ENCODE peak calls at places on chromosomes 5 and 9, in eight cellular contexts. One of them, this sample, is unnamed.
A peak's percentile ranks its signal among the peaks of the same experiment; 100 is the strongest.

GRCh38 chr5:38226091-38226490 is 32.3 kb upstream of the EGFLAM start:
- DNase-seq in K562: no peak
- DNase-seq in HCT116: no peak
- DNase-seq in endothelial cell of umbilical vein: no peak
- DNase-seq in SK-N-SH: no peak
- DNase-seq in HepG2: no peak
- DNase-seq in H1: no peak
- DNase-seq in GM12878: no peak
- DNase-seq in this sample: no peak

GRCh38 chr5:79962580-79963222 is 28.4 kb downstream of the MTX3 start:
- DNase-seq in K562: peak; percentile 16
- DNase-seq in HCT116: no peak
- DNase-seq in endothelial cell of umbilical vein: no peak
- DNase-seq in SK-N-SH: no peak
- DNase-seq in HepG2: no peak
- DNase-seq in H1: no peak
- DNase-seq in GM12878: no peak
- DNase-seq in this sample: no peak

GRCh38 chr5:110354341-110354740 is 372.1 kb downstream of the TMEM232 start:
- DNase-seq in K562: no peak
- DNase-seq in HCT116: no peak
- DNase-seq in endothelial cell of umbilical vein: no peak
- DNase-seq in SK-N-SH: no peak
- DNase-seq in HepG2: no peak
- DNase-seq in H1: no peak
- DNase-seq in GM12878: no peak
- DNase-seq in this sample: no peak

GRCh38 chr9:83622814-83623633 is at the start of gene IDNK:
- DNase-seq in K562: peak; percentile 63
- DNase-seq in HCT116: peak; percentile 10
- DNase-seq in endothelial cell of umbilical vein: peak; percentile 53
- DNase-seq in SK-N-SH: peak; percentile 89
- DNase-seq in HepG2: peak; percentile 67
- DNase-seq in H1: no peak
- DNase-seq in GM12878: no peak
- DNase-seq in this sample: no peak

GRCh38 chr5:154947778-154948177 is 6.9 kb downstream of the MRPL22 start:
- DNase-seq in K562: no peak
- DNase-seq in HCT116: no peak
- DNase-seq in endothelial cell of umbilical vein: no peak
- DNase-seq in SK-N-SH: no peak
- DNase-seq in HepG2: peak; percentile 56
- DNase-seq in H1: no peak
- DNase-seq in GM12878: no peak
- DNase-seq in this sample: no peak

GRCh38 chr9:137195525-137196220 is 4.9 kb downstream of the TPRN start:
- DNase-seq in K562: no peak
- DNase-seq in HCT116: no peak
- DNase-seq in endothelial cell of umbilical vein: no peak
- DNase-seq in SK-N-SH: no peak
- DNase-seq in HepG2: no peak
- DNase-seq in H1: no peak
- DNase-seq in GM12878: no peak
- DNase-seq in this sample: no peak

GRCh38 chr5:65081071-65081470 is 312.3 kb downstream of the CWC27 start:
- DNase-seq in K562: no peak
- DNase-seq in HCT116: no peak
- DNase-seq in endothelial cell of umbilical vein: no peak
- DNase-seq in SK-N-SH: no peak
- DNase-seq in HepG2: no peak
- DNase-seq in H1: no peak
- DNase-seq in GM12878: no peak
- DNase-seq in this sample: no peak

GRCh38 chr5:22258139-22258538 is 595.0 kb downstream of the CDH12 start:
- DNase-seq in K562: no peak
- DNase-seq in HCT116: no peak
- DNase-seq in endothelial cell of umbilical vein: no peak
- DNase-seq in SK-N-SH: no peak
- DNase-seq in HepG2: no peak
- DNase-seq in H1: no peak
- DNase-seq in GM12878: no peak
- DNase-seq in this sample: no peak

GRCh38 chr5:103293099-103293498 is 34.5 kb downstream of the MACIR start:
- DNase-seq in K562: no peak
- DNase-seq in HCT116: no peak
- DNase-seq in endothelial cell of umbilical vein: no peak
- DNase-seq in SK-N-SH: no peak
- DNase-seq in HepG2: no peak
- DNase-seq in H1: no peak
- DNase-seq in GM12878: no peak
- DNase-seq in this sample: no peak

GRCh38 chr5:150645070-150645700 is 4.7 kb downstream of the SYNPO start:
- DNase-seq in K562: no peak
- DNase-seq in HCT116: no peak
- DNase-seq in endothelial cell of umbilical vein: no peak
- DNase-seq in SK-N-SH: peak; percentile 67
- DNase-seq in HepG2: no peak
- DNase-seq in H1: no peak
- DNase-seq in GM12878: no peak
- DNase-seq in this sample: no peak

GRCh38 chr5:67515020-67515689 is 318.6 kb upstream of the CD180 start:
- DNase-seq in K562: no peak
- DNase-seq in HCT116: no peak
- DNase-seq in endothelial cell of umbilical vein: no peak
- DNase-seq in SK-N-SH: no peak
- DNase-seq in HepG2: no peak
- DNase-seq in H1: no peak
- DNase-seq in GM12878: no peak
- DNase-seq in this sample: no peak

GRCh38 chr9:86768020-86768419 is 179.3 kb downstream of the GAS1 start:
- DNase-seq in K562: no peak
- DNase-seq in HCT116: no peak
- DNase-seq in endothelial cell of umbilical vein: no peak
- DNase-seq in SK-N-SH: no peak
- DNase-seq in HepG2: no peak
- DNase-seq in H1: no peak
- DNase-seq in GM12878: no peak
- DNase-seq in this sample: no peak

GRCh38 chr9:109886617-109887016 is 106.6 kb downstream of the PALM2AKAP2 start:
- DNase-seq in K562: no peak
- DNase-seq in HCT116: no peak
- DNase-seq in endothelial cell of umbilical vein: no peak
- DNase-seq in SK-N-SH: no peak
- DNase-seq in HepG2: no peak
- DNase-seq in H1: no peak
- DNase-seq in GM12878: no peak
- DNase-seq in this sample: no peak

GRCh38 chr9:136880651-136881050 is 5.7 kb upstream of the TRAF2 start:
- DNase-seq in K562: peak; percentile 29
- DNase-seq in HCT116: no peak
- DNase-seq in endothelial cell of umbilical vein: no peak
- DNase-seq in SK-N-SH: no peak
- DNase-seq in HepG2: no peak
- DNase-seq in H1: no peak
- DNase-seq in GM12878: no peak
- DNase-seq in this sample: no peak

GRCh38 chr9:127847833-127848755 is 6.4 kb downstream of the ENG start:
- DNase-seq in K562: no peak
- DNase-seq in HCT116: no peak
- DNase-seq in endothelial cell of umbilical vein: no peak
- DNase-seq in SK-N-SH: no peak
- DNase-seq in HepG2: no peak
- DNase-seq in H1: no peak
- DNase-seq in GM12878: no peak
- DNase-seq in this sample: no peak

GRCh38 chr9:127847155-127847463 is 7.3 kb downstream of the ENG start:
- DNase-seq in K562: no peak
- DNase-seq in HCT116: no peak
- DNase-seq in endothelial cell of umbilical vein: peak; percentile 80
- DNase-seq in SK-N-SH: no peak
- DNase-seq in HepG2: no peak
- DNase-seq in H1: no peak
- DNase-seq in GM12878: no peak
- DNase-seq in this sample: no peak

GRCh38 chr9:127846451-127847154 is 7.9 kb downstream of the ENG start:
- DNase-seq in K562: no peak
- DNase-seq in HCT116: no peak
- DNase-seq in endothelial cell of umbilical vein: peak; percentile 63
- DNase-seq in SK-N-SH: peak; percentile 80
- DNase-seq in HepG2: no peak
- DNase-seq in H1: no peak
- DNase-seq in GM12878: no peak
- DNase-seq in this sample: no peak

GRCh38 chr9:127848756-127849504 is 5.5 kb downstream of the ENG start:
- DNase-seq in K562: no peak
- DNase-seq in HCT116: no peak
- DNase-seq in endothelial cell of umbilical vein: no peak
- DNase-seq in SK-N-SH: no peak
- DNase-seq in HepG2: peak; percentile 72
- DNase-seq in H1: no peak
- DNase-seq in GM12878: no peak
- DNase-seq in this sample: no peak

DNA sequence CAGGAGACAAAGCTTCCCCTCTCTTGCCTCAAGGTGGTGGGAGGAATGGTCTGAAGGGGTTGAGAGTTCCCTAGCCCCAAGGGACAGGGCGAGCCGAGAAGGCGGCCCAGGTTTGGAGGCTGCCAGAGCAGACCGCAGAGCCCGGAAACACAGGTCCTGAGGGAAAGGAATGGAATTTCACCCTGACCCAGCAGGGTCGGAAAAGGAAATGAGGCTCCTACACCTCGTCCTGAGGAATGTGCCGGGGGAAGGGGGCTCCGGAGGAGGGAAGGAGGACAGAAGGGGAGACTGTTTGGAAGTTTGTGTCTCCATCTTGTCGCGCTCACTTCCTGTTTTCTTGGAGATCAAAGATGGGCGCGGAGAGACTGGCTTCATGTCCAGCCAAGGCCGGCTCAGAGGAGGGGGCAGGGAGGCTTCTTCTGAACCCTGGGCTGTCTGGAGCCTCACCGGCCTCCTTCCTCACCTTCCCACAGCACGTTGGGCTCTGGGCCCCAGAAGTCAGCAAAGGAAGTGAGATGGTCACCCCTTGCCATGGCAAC is 9.6 kb downstream of the ENG start:
- DNase-seq in K562: no peak
- DNase-seq in HCT116: no peak
- DNase-seq in endothelial cell of umbilical vein: peak; percentile 77
- DNase-seq in SK-N-SH: no peak
- DNase-seq in HepG2: no peak
- DNase-seq in H1: no peak
- DNase-seq in GM12878: no peak
- DNase-seq in this sample: no peak
- TF ChIP-seq POLR2AphosphoS5 in K562: no peak
- TF ChIP-seq POLR2AphosphoS5 in HCT116: no peak
- TF ChIP-seq POLR2AphosphoS5 in endothelial cell of umbilical vein: peak; percentile 97
- TF ChIP-seq POLR2AphosphoS5 in SK-N-SH: no peak
- TF ChIP-seq POLR2AphosphoS5 in HepG2: no peak
- TF ChIP-seq POLR2AphosphoS5 in H1: no peak
- TF ChIP-seq POLR2AphosphoS5 in GM12878: no peak
- TF ChIP-seq POLR2AphosphoS5 in this sample: no peak

GRCh38 chr5:58201922-58202648 is 257.8 kb downstream of the PLK2 start:
- DNase-seq in K562: no peak
- DNase-seq in HCT116: no peak
- DNase-seq in endothelial cell of umbilical vein: no peak
- DNase-seq in SK-N-SH: no peak
- DNase-seq in HepG2: no peak
- DNase-seq in H1: no peak
- DNase-seq in GM12878: no peak
- DNase-seq in this sample: no peak
- H3K27ac ChIP-seq in K562: no peak overlapping the region
- H3K27ac ChIP-seq in HCT116: no peak overlapping the region
- H3K27ac ChIP-seq in endothelial cell of umbilical vein: no peak overlapping the region
- H3K27ac ChIP-seq in SK-N-SH: no peak overlapping the region
- H3K27ac ChIP-seq in HepG2: no peak overlapping the region
- H3K27ac ChIP-seq in H1: no peak overlapping the region
- H3K27ac ChIP-seq in GM12878: no peak overlapping the region
- H3K27ac ChIP-seq in this sample: no peak overlapping the region

GRCh38 chr5:6719896-6720560 is 6.8 kb downstream of the TENT4A start:
- DNase-seq in K562: no peak
- DNase-seq in HCT116: no peak
- DNase-seq in endothelial cell of umbilical vein: no peak
- DNase-seq in SK-N-SH: no peak
- DNase-seq in HepG2: no peak
- DNase-seq in H1: no peak
- DNase-seq in GM12878: no peak
- DNase-seq in this sample: no peak

GRCh38 chr5:6723122-6723885 is 10.1 kb downstream of the TENT4A start:
- DNase-seq in K562: no peak
- DNase-seq in HCT116: no peak
- DNase-seq in endothelial cell of umbilical vein: no peak
- DNase-seq in SK-N-SH: no peak
- DNase-seq in HepG2: no peak
- DNase-seq in H1: no peak
- DNase-seq in GM12878: no peak
- DNase-seq in this sample: no peak

GRCh38 chr5:6720561-6720921 is 7.3 kb downstream of the TENT4A start:
- DNase-seq in K562: no peak
- DNase-seq in HCT116: no peak
- DNase-seq in endothelial cell of umbilical vein: no peak
- DNase-seq in SK-N-SH: no peak
- DNase-seq in HepG2: no peak
- DNase-seq in H1: no peak
- DNase-seq in GM12878: no peak
- DNase-seq in this sample: no peak

GRCh38 chr5:6722015-6722414 is 8.8 kb downstream of the TENT4A start:
- DNase-seq in K562: no peak
- DNase-seq in HCT116: no peak
- DNase-seq in endothelial cell of umbilical vein: peak; percentile 39
- DNase-seq in SK-N-SH: no peak
- DNase-seq in HepG2: no peak
- DNase-seq in H1: no peak
- DNase-seq in GM12878: no peak
- DNase-seq in this sample: no peak

DNA sequence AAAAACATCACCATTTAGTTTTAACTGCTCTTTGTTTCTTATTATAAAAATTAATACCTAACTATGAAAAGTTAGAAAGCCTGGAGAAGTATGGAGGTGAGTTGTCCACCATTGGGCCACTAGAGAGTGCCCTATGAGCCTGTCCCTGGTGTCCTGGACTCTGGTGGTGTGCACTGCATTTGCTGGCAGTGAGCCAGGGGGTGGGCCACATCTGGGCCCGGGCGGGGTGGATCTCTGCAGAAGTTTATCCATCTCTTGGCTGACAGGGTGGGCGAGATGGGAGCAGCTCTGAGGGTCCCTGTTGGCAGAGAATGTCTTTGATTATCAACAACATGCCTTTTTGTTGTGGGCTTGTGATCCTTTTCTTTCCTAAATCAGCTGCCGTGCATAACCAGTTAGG is 8.2 kb downstream of the TENT4A start:
- DNase-seq in K562: peak; percentile 55
- DNase-seq in HCT116: no peak
- DNase-seq in endothelial cell of umbilical vein: no peak
- DNase-seq in SK-N-SH: peak; percentile 69
- DNase-seq in HepG2: no peak
- DNase-seq in H1: no peak
- DNase-seq in GM12878: no peak
- DNase-seq in this sample: no peak
- H3K9ac ChIP-seq in K562: no peak overlapping the region
- H3K9ac ChIP-seq in HCT116: no peak overlapping the region
- H3K9ac ChIP-seq in endothelial cell of umbilical vein: no peak overlapping the region
- H3K9ac ChIP-seq in SK-N-SH: no peak overlapping the region
- H3K9ac ChIP-seq in HepG2: no peak overlapping the region
- H3K9ac ChIP-seq in H1: no peak overlapping the region
- H3K9ac ChIP-seq in GM12878: peak overlapping the region; percentile 50
- H3K9ac ChIP-seq in this sample: no peak overlapping the region

GRCh38 chr9:130265431-130266235 is at the start of gene HMCN2:
- DNase-seq in K562: no peak
- DNase-seq in HCT116: no peak
- DNase-seq in endothelial cell of umbilical vein: no peak
- DNase-seq in SK-N-SH: peak; percentile 87
- DNase-seq in HepG2: no peak
- DNase-seq in H1: no peak
- DNase-seq in GM12878: no peak
- DNase-seq in this sample: no peak
- TF ChIP-seq POLR2AphosphoS5 in K562: no peak
- TF ChIP-seq POLR2AphosphoS5 in HCT116: no peak
- TF ChIP-seq POLR2AphosphoS5 in endothelial cell of umbilical vein: no peak
- TF ChIP-seq POLR2AphosphoS5 in SK-N-SH: no peak
- TF ChIP-seq POLR2AphosphoS5 in HepG2: no peak
- TF ChIP-seq POLR2AphosphoS5 in H1: no peak
- TF ChIP-seq POLR2AphosphoS5 in GM12878: no peak
- TF ChIP-seq POLR2AphosphoS5 in this sample: no peak

This sample was measured in SK-N-MC.